ENCODE peak calls at places on chromosomes 3 and 15, in five cellular contexts. E, G, A, W and J are unnamed samples.

GRCh38 chr15:99708563-99708962 is 24.7 kb downstream of the LYSMD4 start:
- DNase-seq in G (no peak), E (no peak), W (peak; percentile 40), A (peak; percentile 87), J (peak; percentile 92)

GRCh38 chr3:11604139-11604895 is 39.4 kb downstream of the VGLL4 start:
- DNase-seq in E (no peak), G (no peak), W (no peak), A (peak; percentile 92), J (no peak)

GRCh38 chr3:142209655-142210054 is 15.7 kb downstream of the GK5 start:
- DNase-seq in G (no peak), W (no peak), A (peak; percentile 97), E (no peak), J (peak; percentile 75)

GRCh38 chr3:11624161-11624560 is 19.6 kb downstream of the VGLL4 start:
- DNase-seq in W (no peak), A (peak; percentile 40), G (no peak), E (peak; percentile 41), J (no peak)

GRCh38 chr15:75843618-75844610 is 667 bp downstream of the UBE2Q2 start:
- DNase-seq in A (peak; percentile 49), G (peak; percentile 19), E (peak; percentile 30), W (peak; percentile 33), J (peak; percentile 53)

GRCh38 chr3:189340680-189341460 is 169.1 kb downstream of the TPRG1 start:
- DNase-seq in G (no peak), W (no peak), E (no peak), A (no peak), J (peak; percentile 37)

GRCh38 chr3:30819067-30819798 is 75.2 kb downstream of the GADL1 start:
- DNase-seq in W (no peak), A (no peak), G (no peak), E (no peak), J (no peak)

GRCh38 chr15:80455051-80455648 is 51.0 kb downstream of the ARNT2 start:
- DNase-seq in W (no peak), G (no peak), A (peak; percentile 29), E (no peak), J (no peak)

GRCh38 chr15:53506370-53506769 is 253.1 kb downstream of the WDR72 start:
- DNase-seq in G (no peak), A (no peak), E (no peak), W (no peak), J (no peak)

GRCh38 chr15:69098688-69099087 is 61.7 kb upstream of the GLCE start:
- DNase-seq in A (no peak), W (no peak), E (no peak), G (no peak), J (no peak)

GRCh38 chr3:167228135-167228534 is 152.0 kb downstream of the ZBBX start:
- DNase-seq in A (peak; percentile 25), E (no peak), G (no peak), W (no peak), J (no peak)